ENCODE peak calls at places on chromosomes 11 and 22, in six cellular contexts. G is hepatocyte, Q is neuronal stem cell, L is IMR-90, C is neural progenitor cell, I is GM12878. V is an unnamed sample.

GRCh38 chr22:20862540-20862939 is 3.7 kb downstream of the SNAP29 start:
- DNase-seq in G (no peak), Q (no peak), L (no peak), C (no peak), I (no peak), V (no peak)

GRCh38 chr22:39612811-39613548 is 42.4 kb downstream of the CACNA1I start:
- DNase-seq in G (no peak), Q (no peak), L (no peak), C (no peak), I (no peak), V (no peak)

GRCh38 chr11:74636633-74637184 is 44.3 kb downstream of the POLD3 start:
- DNase-seq in G (no peak), Q (no peak), L (peak), C (no peak), I (no peak), V (peak)

GRCh38 chr11:67644042-67644441 is 4.5 kb upstream of the TBX10 start:
- DNase-seq in G (peak), Q (no peak), L (no peak), C (peak), I (no peak), V (peak)

GRCh38 chr11:90836031-90836430 is 613.2 kb upstream of the CHORDC1 start:
- DNase-seq in G (no peak), Q (no peak), L (no peak), C (peak), I (no peak), V (no peak)

GRCh38 chr11:94948070-94948617 is 25.2 kb downstream of the CWC15 start:
- DNase-seq in G (no peak), Q (no peak), L (peak), C (no peak), I (no peak), V (peak)

GRCh38 chr22:20175597-20175900 is 24.7 kb upstream of the CCDC188 start:
- DNase-seq in G (no peak), Q (no peak), L (peak), C (no peak), I (no peak), V (peak)

GRCh38 chr11:111347723-111348115 is 31.4 kb downstream of the POU2AF1 start:
- DNase-seq in G (no peak), Q (no peak), L (peak), C (no peak), I (no peak), V (peak)

GRCh38 chr11:22454461-22454860 is 116.3 kb downstream of the SLC17A6 start:
- DNase-seq in G (no peak), Q (no peak), L (peak), C (no peak), I (no peak), V (no peak)

GRCh38 chr22:17706451-17706900 is 67.8 kb downstream of the BID start:
- DNase-seq in G (peak), Q (no peak), L (peak), C (no peak), I (peak), V (peak)

GRCh38 chr11:15434529-15434928 is 319.8 kb downstream of the INSC start:
- DNase-seq in G (no peak), Q (no peak), L (no peak), C (no peak), I (no peak), V (no peak)

GRCh38 chr11:47394050-47394321 is 14.4 kb upstream of the SLC39A13 start:
- DNase-seq in G (no peak), Q (no peak), L (no peak), C (no peak), I (no peak), V (no peak)

GRCh38 chr11:44868021-44868420 is 82.7 kb downstream of the TP53I11 start:
- DNase-seq in G (no peak), Q (no peak), L (no peak), C (no peak), I (no peak), V (no peak)

GRCh38 chr22:33480118-33480517 is 421.9 kb upstream of the SYN3 start:
- DNase-seq in G (no peak), Q (no peak), L (no peak), C (no peak), I (no peak), V (no peak)

GRCh38 chr11:93143186-93143585 is 54.6 kb downstream of the SLC36A4 start:
- DNase-seq in G (no peak), Q (no peak), L (peak), C (no peak), I (no peak), V (peak)

GRCh38 chr11:131889146-131889577 is 518.7 kb downstream of the NTM start:
- DNase-seq in G (peak), Q (no peak), L (peak), C (peak), I (peak), V (peak)

GRCh38 chr11:2701898-2702434 is 2.2 kb upstream of the KCNQ1OT1 start:
- DNase-seq in G (no peak), Q (no peak), L (no peak), C (no peak), I (no peak), V (no peak)

GRCh38 chr22:49646876-49647275 is 180.8 kb downstream of the BRD1 start:
- DNase-seq in G (no peak), Q (no peak), L (no peak), C (no peak), I (no peak), V (no peak)

GRCh38 chr11:114295676-114296081 is 520 bp upstream of the NNMT start:
- DNase-seq in G (no peak), Q (no peak), L (no peak), C (no peak), I (no peak), V (peak)
- H3K4me3 ChIP-seq in G (no peak), Q (no peak), L (no peak), C (no peak), I (no peak), V (peak)

DNA sequence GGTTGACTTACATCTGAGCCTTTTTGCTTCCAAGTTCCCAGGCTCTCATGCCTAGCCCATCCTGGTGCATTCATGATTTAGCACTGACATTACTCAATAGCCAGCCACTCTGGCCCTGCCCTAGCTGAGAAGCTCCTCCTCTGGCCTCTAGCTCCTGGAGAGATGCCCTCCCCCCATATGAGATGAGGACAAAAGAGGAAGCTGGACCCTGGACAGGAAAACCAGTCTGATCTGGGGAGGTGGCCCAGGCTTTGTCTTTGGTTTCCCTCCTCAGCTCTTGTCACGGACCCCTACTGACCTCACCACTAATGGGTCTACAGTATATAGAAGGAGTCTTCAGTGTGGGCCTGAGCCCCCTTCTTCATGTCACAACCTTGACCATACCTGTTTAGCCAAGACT is 3.0 kb downstream of the RHOG start:
- DNase-seq in G (no peak), Q (no peak), L (no peak), C (no peak), I (no peak), V (peak)
- H3K4me2 ChIP-seq in G (no peak), Q (no peak), L (no peak), C (no peak), I (peak), V (no peak)

GRCh38 chr11:125129316-125129990 is 18.0 kb upstream of the TMEM218 start:
- DNase-seq in G (no peak), Q (no peak), L (no peak), C (peak), I (no peak), V (no peak)
- H3K4me3 ChIP-seq in G (no peak), Q (no peak), L (no peak), C (peak), I (no peak), V (no peak)

GRCh38 chr22:23926561-23926960 is 32.4 kb downstream of the MIF start:
- DNase-seq in G (no peak), Q (no peak), L (no peak), C (no peak), I (no peak), V (no peak)

GRCh38 chr22:23925020-23925606 is 30.9 kb downstream of the MIF start:
- DNase-seq in G (peak), Q (no peak), L (no peak), C (no peak), I (no peak), V (no peak)

GRCh38 chr22:23922921-23923320 is 28.7 kb downstream of the MIF start:
- DNase-seq in G (peak), Q (no peak), L (no peak), C (no peak), I (no peak), V (no peak)
- H3K4me2 ChIP-seq in G (no peak), Q (no peak), L (no peak), C (no peak), I (no peak), V (no peak)

GRCh38 chr22:18971321-18971751 is 35.2 kb upstream of the PRODH start:
- DNase-seq in G (no peak), Q (no peak), L (no peak), C (no peak), I (no peak), V (no peak)
- H3K4me3 ChIP-seq in G (no peak), Q (peak), L (no peak), C (peak), I (no peak), V (no peak)

V was measured in GM23248.